ENCODE peak calls at places on chromosomes 7 and 10, in eight cellular contexts. B is H9, C is Daoy, K is MM.1S, L is T-helper 22 cell, Z is RPMI7951, M is progenitor cell of endocrine pancreas, R is AG08396. U is an unnamed sample.
A peak's percentile ranks its signal among the peaks of the same experiment; 100 is the strongest.

GRCh38 chr10:127998517-127999144 is 91.7 kb downstream of the PTPRE start:
- DNase-seq in B (no peak), C (no peak), K (no peak), L (no peak), Z (no peak), M (no peak), R (no peak), U (no peak)

GRCh38 chr7:44327981-44328380 is 2.6 kb upstream of the CAMK2B start:
- DNase-seq in B (no peak), C (no peak), K (no peak), L (no peak), Z (no peak), M (no peak), R (no peak), U (no peak)

GRCh38 chr7:116715087-116715486 is 43.1 kb downstream of the MET start:
- DNase-seq in B (no peak), C (peak; percentile 31), K (no peak), L (no peak), Z (peak; percentile 73), M (no peak), R (no peak), U (no peak)

GRCh38 chr10:3755440-3756359 is 29.3 kb downstream of the KLF6 start:
- DNase-seq in B (peak; percentile 10), C (peak; percentile 56), K (no peak), L (no peak), Z (peak; percentile 84), M (no peak), R (peak; percentile 25), U (no peak)

GRCh38 chr7:158274996-158275395 is 312.6 kb downstream of the PTPRN2 start:
- DNase-seq in B (peak; percentile 25), C (no peak), K (no peak), L (no peak), Z (no peak), M (no peak), R (no peak), U (no peak)

GRCh38 chr10:98267894-98268693 is at the start of gene LOXL4:
- DNase-seq in B (no peak), C (no peak), K (no peak), L (no peak), Z (no peak), M (no peak), R (peak; percentile 86), U (no peak)

GRCh38 chr7:44961844-44962482 is 16.9 kb downstream of the MYO1G start:
- DNase-seq in B (peak; percentile 45), C (peak; percentile 29), K (no peak), L (no peak), Z (no peak), M (no peak), R (no peak), U (no peak)

GRCh38 chr10:90969947-90970673 is 49.2 kb upstream of the ANKRD1 start:
- DNase-seq in B (no peak), C (no peak), K (no peak), L (no peak), Z (peak; percentile 53), M (no peak), R (peak; percentile 24), U (no peak)

GRCh38 chr10:109214916-109215740 is 708.2 kb downstream of the XPNPEP1 start:
- DNase-seq in B (no peak), C (no peak), K (no peak), L (no peak), Z (no peak), M (no peak), R (no peak), U (no peak)

GRCh38 chr7:141418087-141418486 is 133.1 kb upstream of the AGK start:
- DNase-seq in B (no peak), C (no peak), K (no peak), L (no peak), Z (no peak), M (no peak), R (no peak), U (no peak)

GRCh38 chr7:112143567-112143966 is 62.6 kb downstream of the DOCK4 start:
- DNase-seq in B (no peak), C (peak; percentile 91), K (no peak), L (no peak), Z (peak; percentile 87), M (no peak), R (peak; percentile 84), U (no peak)

GRCh38 chr7:7201583-7202374 is 19.4 kb downstream of the C1GALT1 start:
- DNase-seq in B (peak; percentile 77), C (no peak), K (peak; percentile 88), L (no peak), Z (no peak), M (no peak), R (no peak), U (no peak)

GRCh38 chr10:108561649-108562048 is 1361.7 kb downstream of the XPNPEP1 start:
- DNase-seq in B (no peak), C (no peak), K (no peak), L (no peak), Z (peak; percentile 95), M (no peak), R (no peak), U (no peak)

GRCh38 chr10:90742189-90742588 is 115.7 kb downstream of the HTR7 start:
- DNase-seq in B (no peak), C (peak; percentile 26), K (no peak), L (no peak), Z (peak; percentile 83), M (no peak), R (no peak), U (no peak)